ENCODE peak calls at places on chromosomes 5 and 9, in nine cellular contexts. One of them, this sample, is unnamed.

GRCh38 chr5:76638466-76638865 is 15.3 kb upstream of the F2RL2 start:
- DNase-seq in HCT116: no peak
- DNase-seq in EL: no peak
- DNase-seq in smooth muscle cell of the brain vasculature: no peak
- DNase-seq in effector memory CD4-positive, alpha-beta T cell: no peak
- DNase-seq in hypothalamus: no peak
- DNase-seq in sigmoid colon: no peak
- DNase-seq in GM04503: no peak
- DNase-seq in astrocyte of the spinal cord: no peak
- DNase-seq in this sample: no peak

GRCh38 chr5:35443803-35444595 is 173.7 kb upstream of the SPEF2 start:
- DNase-seq in HCT116: no peak
- DNase-seq in sigmoid colon: no peak
- DNase-seq in EL: peak
- DNase-seq in hypothalamus: no peak
- DNase-seq in astrocyte of the spinal cord: no peak
- DNase-seq in effector memory CD4-positive, alpha-beta T cell: no peak
- DNase-seq in GM04503: no peak
- DNase-seq in smooth muscle cell of the brain vasculature: no peak
- DNase-seq in this sample: no peak

GRCh38 chr9:134641989-134642384 is 384 bp downstream of the COL5A1 start:
- DNase-seq in EL: no peak
- DNase-seq in sigmoid colon: no peak
- DNase-seq in HCT116: no peak
- DNase-seq in GM04503: no peak
- DNase-seq in astrocyte of the spinal cord: no peak
- DNase-seq in smooth muscle cell of the brain vasculature: no peak
- DNase-seq in hypothalamus: no peak
- DNase-seq in effector memory CD4-positive, alpha-beta T cell: no peak
- DNase-seq in this sample: no peak

GRCh38 chr5:766666-767431 is 17.7 kb downstream of the ZDHHC11B start:
- DNase-seq in astrocyte of the spinal cord: no peak
- DNase-seq in HCT116: no peak
- DNase-seq in effector memory CD4-positive, alpha-beta T cell: no peak
- DNase-seq in hypothalamus: no peak
- DNase-seq in EL: no peak
- DNase-seq in GM04503: no peak
- DNase-seq in sigmoid colon: no peak
- DNase-seq in smooth muscle cell of the brain vasculature: no peak
- DNase-seq in this sample: peak

GRCh38 chr9:126108240-126108639 is 218.4 kb upstream of the MVB12B start:
- DNase-seq in hypothalamus: no peak
- DNase-seq in smooth muscle cell of the brain vasculature: no peak
- DNase-seq in astrocyte of the spinal cord: no peak
- DNase-seq in sigmoid colon: no peak
- DNase-seq in HCT116: no peak
- DNase-seq in GM04503: no peak
- DNase-seq in EL: peak
- DNase-seq in effector memory CD4-positive, alpha-beta T cell: no peak
- DNase-seq in this sample: no peak

GRCh38 chr9:17613723-17614122 is 34.9 kb downstream of the SH3GL2 start:
- DNase-seq in effector memory CD4-positive, alpha-beta T cell: no peak
- DNase-seq in sigmoid colon: no peak
- DNase-seq in smooth muscle cell of the brain vasculature: no peak
- DNase-seq in GM04503: no peak
- DNase-seq in HCT116: no peak
- DNase-seq in astrocyte of the spinal cord: peak
- DNase-seq in hypothalamus: no peak
- DNase-seq in EL: peak
- DNase-seq in this sample: no peak

GRCh38 chr5:177309351-177310191 is 2.1 kb downstream of the MXD3 start:
- DNase-seq in effector memory CD4-positive, alpha-beta T cell: peak
- DNase-seq in sigmoid colon: peak
- DNase-seq in HCT116: peak
- DNase-seq in astrocyte of the spinal cord: peak
- DNase-seq in GM04503: no peak
- DNase-seq in EL: peak
- DNase-seq in smooth muscle cell of the brain vasculature: no peak
- DNase-seq in hypothalamus: peak
- DNase-seq in this sample: peak

GRCh38 chr5:150473673-150474358 is 24.3 kb upstream of the RPS14 start:
- DNase-seq in astrocyte of the spinal cord: peak
- DNase-seq in HCT116: no peak
- DNase-seq in effector memory CD4-positive, alpha-beta T cell: no peak
- DNase-seq in sigmoid colon: no peak
- DNase-seq in smooth muscle cell of the brain vasculature: no peak
- DNase-seq in hypothalamus: no peak
- DNase-seq in EL: peak
- DNase-seq in GM04503: no peak
- DNase-seq in this sample: peak

GRCh38 chr5:176817369-176817841 is 7.0 kb downstream of the UNC5A start:
- DNase-seq in sigmoid colon: no peak
- DNase-seq in GM04503: no peak
- DNase-seq in effector memory CD4-positive, alpha-beta T cell: no peak
- DNase-seq in EL: no peak
- DNase-seq in smooth muscle cell of the brain vasculature: no peak
- DNase-seq in HCT116: no peak
- DNase-seq in hypothalamus: no peak
- DNase-seq in astrocyte of the spinal cord: no peak
- DNase-seq in this sample: no peak

GRCh38 chr5:179324760-179325295 is 20.4 kb downstream of the ADAMTS2 start:
- DNase-seq in astrocyte of the spinal cord: no peak
- DNase-seq in sigmoid colon: peak
- DNase-seq in HCT116: no peak
- DNase-seq in smooth muscle cell of the brain vasculature: no peak
- DNase-seq in hypothalamus: no peak
- DNase-seq in EL: no peak
- DNase-seq in effector memory CD4-positive, alpha-beta T cell: no peak
- DNase-seq in GM04503: no peak
- DNase-seq in this sample: no peak

GRCh38 chr9:20495133-20495532 is 127.2 kb downstream of the MLLT3 start:
- DNase-seq in GM04503: no peak
- DNase-seq in sigmoid colon: no peak
- DNase-seq in EL: no peak
- DNase-seq in hypothalamus: no peak
- DNase-seq in astrocyte of the spinal cord: no peak
- DNase-seq in effector memory CD4-positive, alpha-beta T cell: no peak
- DNase-seq in smooth muscle cell of the brain vasculature: no peak
- DNase-seq in HCT116: no peak
- DNase-seq in this sample: no peak

GRCh38 chr5:39570418-39571027 is 145.7 kb upstream of the DAB2 start:
- DNase-seq in hypothalamus: no peak
- DNase-seq in HCT116: peak
- DNase-seq in smooth muscle cell of the brain vasculature: peak
- DNase-seq in EL: peak
- DNase-seq in sigmoid colon: no peak
- DNase-seq in GM04503: no peak
- DNase-seq in effector memory CD4-positive, alpha-beta T cell: no peak
- DNase-seq in astrocyte of the spinal cord: peak
- DNase-seq in this sample: no peak

GRCh38 chr9:136409557-136410455 is 608 bp downstream of the ENTR1 start:
- DNase-seq in astrocyte of the spinal cord: no peak
- DNase-seq in hypothalamus: peak
- DNase-seq in smooth muscle cell of the brain vasculature: no peak
- DNase-seq in sigmoid colon: no peak
- DNase-seq in GM04503: no peak
- DNase-seq in EL: peak
- DNase-seq in effector memory CD4-positive, alpha-beta T cell: peak
- DNase-seq in HCT116: no peak
- DNase-seq in this sample: no peak

GRCh38 chr5:31365776-31366175 is 166.1 kb downstream of the DROSHA start:
- DNase-seq in HCT116: no peak
- DNase-seq in GM04503: no peak
- DNase-seq in sigmoid colon: no peak
- DNase-seq in astrocyte of the spinal cord: no peak
- DNase-seq in smooth muscle cell of the brain vasculature: no peak
- DNase-seq in effector memory CD4-positive, alpha-beta T cell: no peak
- DNase-seq in EL: no peak
- DNase-seq in hypothalamus: no peak
- DNase-seq in this sample: no peak

GRCh38 chr9:102950341-102950740 is 44.8 kb upstream of the CYLC2 start:
- DNase-seq in astrocyte of the spinal cord: peak
- DNase-seq in sigmoid colon: no peak
- DNase-seq in effector memory CD4-positive, alpha-beta T cell: no peak
- DNase-seq in HCT116: no peak
- DNase-seq in smooth muscle cell of the brain vasculature: no peak
- DNase-seq in GM04503: no peak
- DNase-seq in EL: no peak
- DNase-seq in hypothalamus: no peak
- DNase-seq in this sample: no peak

GRCh38 chr9:82890401-82890800 is 172.5 kb downstream of the RASEF start:
- DNase-seq in effector memory CD4-positive, alpha-beta T cell: no peak
- DNase-seq in sigmoid colon: no peak
- DNase-seq in hypothalamus: no peak
- DNase-seq in HCT116: no peak
- DNase-seq in astrocyte of the spinal cord: no peak
- DNase-seq in smooth muscle cell of the brain vasculature: no peak
- DNase-seq in EL: no peak
- DNase-seq in GM04503: no peak
- DNase-seq in this sample: no peak

GRCh38 chr5:17154211-17154996 is 63.0 kb upstream of the BASP1 start:
- DNase-seq in EL: peak
- DNase-seq in HCT116: no peak
- DNase-seq in sigmoid colon: no peak
- DNase-seq in hypothalamus: no peak
- DNase-seq in astrocyte of the spinal cord: peak
- DNase-seq in GM04503: peak
- DNase-seq in effector memory CD4-positive, alpha-beta T cell: no peak
- DNase-seq in smooth muscle cell of the brain vasculature: no peak
- DNase-seq in this sample: no peak

GRCh38 chr5:601771-602465 is 10.2 kb upstream of the CEP72 start:
- DNase-seq in effector memory CD4-positive, alpha-beta T cell: no peak
- DNase-seq in HCT116: no peak
- DNase-seq in hypothalamus: no peak
- DNase-seq in smooth muscle cell of the brain vasculature: no peak
- DNase-seq in EL: no peak
- DNase-seq in GM04503: no peak
- DNase-seq in sigmoid colon: peak
- DNase-seq in astrocyte of the spinal cord: no peak
- DNase-seq in this sample: no peak

GRCh38 chr9:108142504-108143201 is 653.1 kb upstream of the KLF4 start:
- DNase-seq in HCT116: no peak
- DNase-seq in GM04503: peak
- DNase-seq in astrocyte of the spinal cord: peak
- DNase-seq in hypothalamus: peak
- DNase-seq in effector memory CD4-positive, alpha-beta T cell: no peak
- DNase-seq in EL: peak
- DNase-seq in sigmoid colon: peak
- DNase-seq in smooth muscle cell of the brain vasculature: peak
- DNase-seq in this sample: peak

GRCh38 chr5:168365581-168366081 is 74.2 kb downstream of the WWC1 start:
- DNase-seq in smooth muscle cell of the brain vasculature: no peak
- DNase-seq in HCT116: peak
- DNase-seq in sigmoid colon: no peak
- DNase-seq in astrocyte of the spinal cord: peak
- DNase-seq in hypothalamus: peak
- DNase-seq in effector memory CD4-positive, alpha-beta T cell: no peak
- DNase-seq in EL: peak
- DNase-seq in GM04503: peak
- DNase-seq in this sample: peak

GRCh38 chr5:3302228-3302627 is 293.4 kb upstream of the IRX1 start:
- DNase-seq in EL: no peak
- DNase-seq in HCT116: no peak
- DNase-seq in smooth muscle cell of the brain vasculature: no peak
- DNase-seq in effector memory CD4-positive, alpha-beta T cell: no peak
- DNase-seq in sigmoid colon: no peak
- DNase-seq in astrocyte of the spinal cord: no peak
- DNase-seq in GM04503: no peak
- DNase-seq in hypothalamus: no peak
- DNase-seq in this sample: no peak

GRCh38 chr5:151132959-151133358 is 24.6 kb downstream of the ANXA6 start:
- DNase-seq in hypothalamus: no peak
- DNase-seq in effector memory CD4-positive, alpha-beta T cell: no peak
- DNase-seq in sigmoid colon: no peak
- DNase-seq in HCT116: no peak
- DNase-seq in EL: no peak
- DNase-seq in astrocyte of the spinal cord: no peak
- DNase-seq in smooth muscle cell of the brain vasculature: no peak
- DNase-seq in GM04503: no peak
- DNase-seq in this sample: no peak